ENCODE peak calls at places on chromosomes 6 and 20, in five cellular contexts. B is naive B cell; Y is activated CD4-positive, alpha-beta memory T cell treated with anti-CD3 and anti-CD28 coated beads, Interleukin-2, amount 10 ng/mL, durations not matched to agents 7 days and 5 days; U is NCI-H774; Q is ACHN. R is an unnamed sample.

GRCh38 chr20:4014031-4014474 is 1.3 kb downstream of the RNF24 start:
- DNase-seq in B (peak), Y (peak), U (peak), Q (peak), R (no peak)

GRCh38 chr20:56247954-56248782 is at the start of gene MC3R:
- DNase-seq in B (no peak), Y (peak), U (peak), Q (peak), R (peak)

GRCh38 chr6:70753870-70754269 is 86.2 kb downstream of the SMAP1 start:
- DNase-seq in B (no peak), Y (no peak), U (no peak), Q (no peak), R (no peak)

GRCh38 chr20:51189814-51190782 is 167.2 kb upstream of the KCNG1 start:
- DNase-seq in B (peak), Y (no peak), U (no peak), Q (no peak), R (no peak)

GRCh38 chr20:34873583-34874093 is 982 bp upstream of the GGT7 start:
- DNase-seq in B (no peak), Y (no peak), U (no peak), Q (no peak), R (no peak)

GRCh38 chr20:59938696-59939051 is 1.4 kb downstream of the PPP1R3D start:
- DNase-seq in B (no peak), Y (no peak), U (no peak), Q (no peak), R (peak)

GRCh38 chr20:60046011-60046413 is 87.8 kb downstream of the CDH26 start:
- DNase-seq in B (no peak), Y (no peak), U (no peak), Q (no peak), R (no peak)

GRCh38 chr6:45555981-45556771 is 178.4 kb upstream of the SUPT3H start:
- DNase-seq in B (no peak), Y (no peak), U (no peak), Q (no peak), R (no peak)

GRCh38 chr6:139927236-139927635 is 552.8 kb upstream of the CITED2 start:
- DNase-seq in B (no peak), Y (no peak), U (no peak), Q (no peak), R (no peak)

GRCh38 chr20:1001981-1002681 is at the start of gene RSPO4:
- DNase-seq in B (no peak), Y (no peak), U (no peak), Q (no peak), R (no peak)

GRCh38 chr20:21710341-21710740 is 4.9 kb downstream of the PAX1 start:
- DNase-seq in B (no peak), Y (no peak), U (no peak), Q (no peak), R (no peak)

GRCh38 chr20:63943007-63943807 is 13.0 kb downstream of the UCKL1 start:
- DNase-seq in B (no peak), Y (no peak), U (no peak), Q (no peak), R (no peak)

GRCh38 chr6:159762681-159763293 is 942 bp downstream of the ACAT2 start:
- DNase-seq in B (no peak), Y (peak), U (no peak), Q (peak), R (no peak)

GRCh38 chr20:47727170-47727880 is 58.0 kb downstream of the SULF2 start:
- DNase-seq in B (peak), Y (peak), U (no peak), Q (no peak), R (no peak)

GRCh38 chr6:26336355-26337198 is 28.4 kb upstream of the BTN3A2 start:
- DNase-seq in B (no peak), Y (no peak), U (no peak), Q (peak), R (no peak)

GRCh38 chr6:170007468-170008240 is 256.2 kb downstream of the ERMARD start:
- DNase-seq in B (no peak), Y (peak), U (peak), Q (no peak), R (no peak)

GRCh38 chr6:133315811-133316210 is 74.7 kb downstream of the EYA4 start:
- DNase-seq in B (no peak), Y (no peak), U (no peak), Q (no peak), R (no peak)

GRCh38 chr6:27700337-27700736 is 211.9 kb downstream of the OR2B2 start:
- DNase-seq in B (no peak), Y (no peak), U (no peak), Q (no peak), R (no peak)

GRCh38 chr6:69289689-69290088 is 507.1 kb downstream of the LMBRD1 start:
- DNase-seq in B (no peak), Y (no peak), U (no peak), Q (no peak), R (no peak)

GRCh38 chr20:33211817-33212424 is 5.2 kb upstream of the BPIFA3 start:
- DNase-seq in B (no peak), Y (peak), U (peak), Q (peak), R (peak)

GRCh38 chr6:84645000-84645399 is 119.4 kb downstream of the TBX18 start:
- DNase-seq in B (no peak), Y (no peak), U (no peak), Q (peak), R (no peak)

GRCh38 chr20:24581443-24582170 is 112.2 kb downstream of the SYNDIG1 start:
- DNase-seq in B (no peak), Y (no peak), U (no peak), Q (no peak), R (no peak)

GRCh38 chr6:131029661-131030297 is 33.3 kb downstream of the EPB41L2 start:
- DNase-seq in B (no peak), Y (no peak), U (no peak), Q (peak), R (no peak)

GRCh38 chr6:106763361-106763760 is 134.0 kb downstream of the QRSL1 start:
- DNase-seq in B (no peak), Y (no peak), U (no peak), Q (no peak), R (no peak)